ENCODE peak calls at places on chromosome 7, in seven cellular contexts. W, H, K, D, R, U and A are unnamed samples. For H3K9me3, the result is how much of the 10 kb centered on the place peaks cover.

GRCh38 chr7:1646957-1647891 is 22.9 kb upstream of the ELFN1 start:
- DNase-seq in H (no peak), W (no peak), K (no peak), D (no peak), R (no peak), U (peak), A (no peak)

GRCh38 chr7:28776463-28777157 is 181.5 kb downstream of the TRIL start:
- DNase-seq in H (no peak), U (no peak), D (no peak), R (no peak), K (no peak), W (no peak), A (no peak)

GRCh38 chr7:84781838-84782237 is 405.0 kb downstream of the SEMA3D start:
- DNase-seq in H (no peak), K (no peak), D (no peak), U (no peak), W (no peak), R (no peak), A (no peak)

GRCh38 chr7:1961776-1962276 is 270.9 kb downstream of the MAD1L1 start:
- DNase-seq in W (peak), K (no peak), U (no peak), D (no peak), H (peak), R (no peak), A (peak)

GRCh38 chr7:158073845-158074840 is 513.5 kb downstream of the PTPRN2 start:
- DNase-seq in U (no peak), R (no peak), K (no peak), H (no peak), D (no peak), W (no peak), A (no peak)

GRCh38 chr7:99013266-99014112 is 130.4 kb downstream of the SMURF1 start:
- DNase-seq in H (no peak), U (no peak), K (no peak), W (no peak), D (no peak), R (no peak), A (no peak)

GRCh38 chr7:135160098-135160857 is 10.2 kb downstream of the CYREN start:
- DNase-seq in K (peak), W (no peak), H (no peak), R (no peak), U (no peak), D (no peak), A (peak)

GRCh38 chr7:138881578-138882188 is 83.7 kb upstream of the ATP6V0A4 start:
- DNase-seq in W (no peak), K (no peak), R (no peak), U (no peak), D (no peak), H (no peak), A (no peak)

GRCh38 chr7:112212516-112213036 is 6.1 kb downstream of the ZNF277 start:
- DNase-seq in U (no peak), W (no peak), H (no peak), D (no peak), K (no peak), R (no peak), A (no peak)

GRCh38 chr7:133491846-133492652 is 239.2 kb downstream of the EXOC4 start:
- DNase-seq in D (no peak), H (no peak), U (no peak), W (no peak), R (no peak), K (peak), A (no peak)

GRCh38 chr7:4765776-4766490 is 9.5 kb upstream of the AP5Z1 start:
- DNase-seq in W (no peak), D (no peak), R (no peak), K (no peak), U (no peak), H (no peak), A (no peak)

GRCh38 chr7:87345166-87345927 is at the start of gene CROT:
- DNase-seq in U (peak), K (peak), W (peak), H (no peak), D (peak), R (peak), A (peak)

GRCh38 chr7:44322631-44323363 is 2.6 kb downstream of the CAMK2B start:
- DNase-seq in K (no peak), D (no peak), R (no peak), W (no peak), H (no peak), U (peak), A (no peak)

GRCh38 chr7:1666779-1667565 is 3.1 kb upstream of the ELFN1 start:
- DNase-seq in R (no peak), H (no peak), W (no peak), K (no peak), D (no peak), U (peak), A (no peak)

GRCh38 chr7:47602272-47603004 is 20.5 kb upstream of the TNS3 start:
- DNase-seq in U (no peak), D (no peak), W (no peak), R (no peak), H (no peak), K (no peak), A (no peak)

GRCh38 chr7:78179827-78180226 is 381.3 kb downstream of the PHTF2 start:
- DNase-seq in U (no peak), H (no peak), R (no peak), W (no peak), K (no peak), D (no peak), A (no peak)

GRCh38 chr7:88073625-88074024 is 139.6 kb downstream of the ADAM22 start:
- DNase-seq in W (no peak), D (no peak), R (no peak), U (no peak), K (no peak), H (no peak), A (no peak)

DNA sequence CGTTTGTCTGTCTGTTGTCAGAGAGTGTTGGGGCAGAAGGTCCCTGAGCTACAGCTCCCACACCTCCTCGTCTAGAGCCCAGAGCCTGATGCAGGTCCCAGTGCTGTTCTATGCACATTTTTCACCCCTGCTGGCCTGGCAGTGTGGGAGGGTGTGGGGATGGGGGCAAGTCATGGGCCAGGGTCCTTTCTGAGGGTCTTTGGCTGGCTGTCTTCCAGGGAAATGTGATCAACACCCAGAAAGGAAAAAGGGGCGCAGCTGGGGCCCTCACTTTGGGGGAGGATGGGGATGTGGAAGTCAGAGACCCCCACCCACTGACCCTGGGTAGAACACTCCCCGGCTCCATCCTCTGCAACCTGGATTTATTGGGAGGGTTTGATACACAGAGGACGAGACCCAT is 50.0 kb upstream of the ZNF716 start:
- DNase-seq in W (no peak), K (no peak), D (no peak), R (no peak), U (no peak), H (no peak), A (no peak)
- H3K9me3 ChIP-seq in W (under half), K (under half), D (half or more), R (half or more), U (under half), H (under half), A (under half)

DNA sequence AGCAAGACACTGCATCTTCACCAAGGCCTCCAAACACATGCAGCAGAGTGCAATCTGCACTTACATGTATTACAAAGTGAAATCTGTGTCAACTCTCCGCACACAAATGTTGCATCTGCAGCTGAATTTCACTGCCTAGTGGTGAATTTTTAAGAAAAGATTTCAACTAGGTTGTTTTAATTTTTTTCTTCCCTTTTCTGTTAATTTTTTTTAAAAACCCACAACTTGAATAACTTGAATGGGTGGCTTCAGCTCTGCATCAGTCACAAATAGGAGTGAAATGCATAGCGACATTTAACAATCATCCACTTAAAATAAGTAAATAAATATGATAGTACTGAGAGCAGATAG is 5.9 kb downstream of the HOXA13 start:
- DNase-seq in D (no peak), R (no peak), K (no peak), W (no peak), U (no peak), H (no peak), A (no peak)
- TF ChIP-seq POLR2AphosphoS5 in D (no peak), R (no peak), K (no peak), W (no peak), U (no peak), H (no peak), A (no peak)

DNA sequence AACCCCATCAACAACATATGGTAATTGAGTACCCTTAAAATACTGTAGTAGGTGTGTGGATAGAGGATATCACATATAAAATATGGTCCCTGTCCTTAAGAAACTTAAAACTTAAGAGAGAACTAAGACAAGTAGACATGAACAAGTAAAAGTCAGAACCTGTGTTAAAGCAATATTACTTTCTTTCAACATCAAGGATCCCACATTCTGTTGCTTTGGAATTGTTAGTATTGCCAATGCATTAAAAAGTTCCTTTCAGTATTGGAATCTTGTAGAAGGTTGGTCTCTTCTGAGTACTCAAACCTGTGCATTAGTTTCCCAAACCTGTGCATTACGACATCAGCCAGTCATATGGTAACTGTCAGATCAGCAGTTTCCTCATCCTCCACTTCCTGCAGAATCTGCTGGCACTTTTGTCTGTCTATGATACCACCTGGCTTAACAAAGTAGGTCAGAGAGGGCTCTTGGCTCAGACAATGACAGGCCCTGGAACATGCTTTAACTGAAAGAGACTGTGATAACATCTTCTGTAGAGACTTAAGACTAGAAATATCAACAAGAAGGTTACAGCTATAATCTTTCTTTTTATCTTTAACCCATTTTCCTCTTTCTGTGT is 56.5 kb downstream of the CCDC71L start:
- DNase-seq in K (no peak), W (no peak), H (no peak), R (no peak), U (no peak), D (no peak), A (peak)
- H3K4me2 ChIP-seq in K (no peak), W (no peak), H (no peak), R (no peak), U (no peak), D (no peak), A (no peak)

GRCh38 chr7:121510858-121511482 is 114.9 kb upstream of the FAM3C start:
- DNase-seq in W (no peak), H (no peak), D (no peak), R (no peak), U (no peak), K (no peak), A (peak)

GRCh38 chr7:121513105-121513504 is 117.0 kb upstream of the FAM3C start:
- DNase-seq in R (no peak), K (no peak), H (no peak), W (no peak), D (no peak), U (no peak), A (peak)

GRCh38 chr7:121515181-121515580 is 119.1 kb upstream of the FAM3C start:
- DNase-seq in R (no peak), W (no peak), U (no peak), H (no peak), K (no peak), D (no peak), A (no peak)

GRCh38 chr7:121505540-121506182 is 109.6 kb upstream of the FAM3C start:
- DNase-seq in U (no peak), W (no peak), H (no peak), D (no peak), K (no peak), R (no peak), A (no peak)

DNA sequence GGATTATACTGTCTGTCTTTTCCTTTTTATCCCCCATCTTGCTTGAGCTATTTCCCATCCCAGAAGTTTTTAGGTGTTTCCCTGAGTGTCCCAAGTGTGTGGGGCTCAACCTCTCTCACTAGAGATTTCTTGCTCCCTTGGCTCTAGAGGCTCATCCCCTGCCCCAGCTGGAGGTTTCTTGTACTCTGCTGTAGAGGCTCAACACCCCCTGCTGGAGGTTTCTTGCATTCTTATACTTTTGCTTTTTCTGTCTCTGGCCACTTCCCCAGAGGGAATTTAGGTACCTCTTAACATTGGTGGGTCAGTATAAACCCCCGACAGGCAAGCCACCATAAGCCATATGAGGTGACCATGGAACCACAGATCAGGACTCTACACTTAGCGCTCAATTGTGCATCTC is 114.2 kb upstream of the FAM3C start:
- DNase-seq in W (no peak), R (no peak), H (no peak), D (no peak), K (peak), U (no peak), A (no peak)
- H3K9me3 ChIP-seq in W (under half), R (under half), H (under half), D (under half), K (under half), U (under half), A (under half)

GRCh38 chr7:16397497-16398210 is 23.7 kb downstream of the CRPPA start:
- DNase-seq in R (no peak), H (no peak), U (no peak), W (no peak), D (no peak), K (no peak), A (peak)
- TF ChIP-seq POLR2AphosphoS5 in R (no peak), H (no peak), U (no peak), W (no peak), D (no peak), K (no peak), A (no peak)

GRCh38 chr7:51472017-51472296 is 155.3 kb upstream of the COBL start:
- DNase-seq in W (no peak), K (no peak), R (no peak), H (no peak), U (no peak), D (no peak), A (no peak)
- H3K4me2 ChIP-seq in W (no peak), K (no peak), R (no peak), H (no peak), U (no peak), D (peak), A (no peak)

DNA sequence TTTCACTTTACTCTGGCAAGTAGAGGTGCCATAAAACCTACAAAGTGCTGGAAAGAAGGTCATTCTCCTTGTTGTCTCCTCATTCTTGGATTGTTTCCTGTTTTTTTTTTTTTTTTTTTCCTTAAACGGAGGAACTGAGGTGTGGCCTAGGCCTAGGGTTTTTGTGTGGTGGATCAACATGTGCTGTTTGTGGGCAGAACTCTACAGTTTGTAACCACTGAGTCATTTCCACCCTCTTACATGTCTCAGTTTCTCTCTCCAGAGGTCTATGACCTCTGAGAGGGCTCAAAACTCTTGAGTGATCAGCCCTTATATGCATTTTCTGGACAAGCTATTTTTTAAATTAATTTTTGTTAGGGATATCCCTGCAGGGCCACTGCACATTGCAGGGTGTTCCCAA is 296.0 kb downstream of the PPP1R3A start:
- DNase-seq in U (no peak), K (no peak), W (no peak), H (no peak), R (no peak), D (no peak), A (no peak)
- H3K9me3 ChIP-seq in U (under half), K (under half), W (under half), H (under half), R (under half), D (under half), A (under half)

DNA sequence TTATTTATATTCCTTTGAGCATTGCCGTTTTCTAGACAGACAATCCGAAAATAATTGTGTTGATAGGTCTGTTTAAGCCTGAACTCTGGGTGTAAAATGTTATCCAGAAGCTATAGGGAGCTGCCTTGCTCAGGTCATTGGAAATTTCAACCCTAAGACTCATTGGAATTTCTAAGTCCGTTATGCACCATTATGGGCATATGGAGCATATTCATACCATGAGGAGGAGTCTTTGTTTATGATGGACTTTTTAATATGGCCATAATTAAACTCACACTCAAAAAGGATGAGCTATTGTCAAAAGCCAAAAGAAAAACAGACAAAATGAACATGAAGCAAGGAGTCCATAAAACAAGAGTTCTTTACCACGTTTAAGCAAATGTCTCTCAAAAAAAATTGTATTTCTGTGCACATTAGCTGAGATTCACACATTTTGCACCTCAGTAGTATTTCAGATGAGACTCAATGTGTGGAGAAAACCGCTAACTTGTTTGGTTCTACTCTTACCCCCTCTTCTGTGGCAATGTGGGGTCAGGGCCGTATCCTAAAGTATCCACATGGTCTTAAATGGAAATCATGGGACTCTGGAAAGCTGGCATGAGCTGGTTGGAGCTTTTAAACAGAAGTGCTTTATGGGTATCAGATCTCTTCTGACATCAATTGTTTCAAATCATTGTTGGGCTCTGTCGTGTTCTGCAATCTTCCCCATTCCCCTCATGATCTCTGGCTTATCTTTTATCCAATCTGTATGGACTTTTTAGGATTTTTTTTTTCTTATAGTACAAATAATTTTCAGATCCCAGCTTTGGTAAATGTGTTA is 60.5 kb downstream of the PODXL start:
- DNase-seq in K (no peak), D (no peak), U (no peak), W (no peak), R (no peak), H (no peak), A (no peak)
- TF ChIP-seq POLR2AphosphoS5 in K (no peak), D (peak), U (no peak), W (no peak), R (no peak), H (no peak), A (no peak)

GRCh38 chr7:104980969-104981670 is 32.9 kb upstream of the KMT2E start:
- DNase-seq in K (peak), U (peak), D (no peak), H (peak), R (peak), W (no peak), A (peak)

GRCh38 chr7:104976966-104977636 is 36.9 kb upstream of the KMT2E start:
- DNase-seq in D (no peak), W (no peak), U (no peak), K (no peak), R (no peak), H (no peak), A (peak)

GRCh38 chr7:104980440-104980839 is 33.6 kb upstream of the KMT2E start:
- DNase-seq in U (no peak), K (no peak), D (no peak), W (no peak), H (no peak), R (no peak), A (no peak)

GRCh38 chr7:104978460-104978859 is 35.5 kb upstream of the KMT2E start:
- DNase-seq in R (no peak), K (no peak), W (no peak), H (no peak), U (no peak), D (no peak), A (no peak)

GRCh38 chr7:104979167-104979841 is 34.7 kb upstream of the KMT2E start:
- DNase-seq in D (no peak), W (no peak), U (no peak), R (no peak), H (no peak), K (no peak), A (no peak)
- H3K4me2 ChIP-seq in D (peak), W (no peak), U (no peak), R (no peak), H (peak), K (no peak), A (no peak)